ENCODE peak calls at places on chromosomes 5 and 9, in six cellular contexts. O, S, W, A, P and D are unnamed samples.

GRCh38 chr5:89277791-89278190 is 394.8 kb upstream of the MEF2C start:
- DNase-seq in W (no peak), O (no peak), A (no peak), S (no peak), P (no peak), D (no peak)

GRCh38 chr9:118992813-118993747 is 376.2 kb downstream of the BRINP1 start:
- DNase-seq in S (no peak), A (no peak), P (no peak), W (no peak), O (no peak), D (no peak)

GRCh38 chr5:74123928-74124327 is 497.9 kb downstream of the ARHGEF28 start:
- DNase-seq in O (peak), A (no peak), S (no peak), P (no peak), W (no peak), D (no peak)

GRCh38 chr9:120526493-120526892 is 53.5 kb downstream of the CDK5RAP2 start:
- DNase-seq in O (no peak), S (no peak), P (no peak), A (no peak), W (no peak), D (no peak)

GRCh38 chr9:86557063-86557766 is 203.0 kb upstream of the TUT7 start:
- DNase-seq in A (no peak), W (no peak), S (no peak), O (no peak), P (no peak), D (no peak)

GRCh38 chr9:33510264-33511183 is 13.5 kb upstream of the ANKRD18B start:
- DNase-seq in W (no peak), P (peak), A (no peak), S (peak), O (peak), D (no peak)

GRCh38 chr5:168014423-168014822 is 277.0 kb upstream of the WWC1 start:
- DNase-seq in O (no peak), A (no peak), P (no peak), W (no peak), S (no peak), D (no peak)

GRCh38 chr9:35828716-35829083 is at the start of gene FAM221B:
- DNase-seq in W (no peak), P (peak), O (no peak), S (no peak), A (no peak), D (peak)

GRCh38 chr9:89742660-89743059 is 137.8 kb downstream of the GADD45G start:
- DNase-seq in S (no peak), A (no peak), O (no peak), W (no peak), P (no peak), D (no peak)

GRCh38 chr5:98334946-98335345 is 438.5 kb upstream of the RGMB start:
- DNase-seq in O (no peak), S (no peak), W (no peak), P (no peak), A (no peak), D (no peak)

GRCh38 chr5:891837-892389 is 688 bp downstream of the BRD9 start:
- DNase-seq in A (no peak), P (no peak), W (no peak), S (no peak), O (peak), D (no peak)

GRCh38 chr5:78518365-78519197 is 130.0 kb downstream of the LHFPL2 start:
- DNase-seq in P (no peak), O (no peak), A (no peak), W (peak), S (no peak), D (no peak)

GRCh38 chr5:133907075-133907474 is 61.4 kb downstream of the C5orf15 start:
- DNase-seq in A (no peak), O (peak), W (no peak), S (no peak), P (no peak), D (no peak)

GRCh38 chr9:104882574-104882973 is 45.4 kb downstream of the ABCA1 start:
- DNase-seq in W (no peak), O (no peak), P (no peak), A (no peak), S (no peak), D (no peak)

GRCh38 chr5:73867344-73868335 is 241.6 kb downstream of the ARHGEF28 start:
- DNase-seq in A (no peak), W (no peak), O (peak), S (no peak), P (no peak), D (no peak)

GRCh38 chr5:174444791-174445190 is 279.6 kb upstream of the MSX2 start:
- DNase-seq in O (no peak), S (no peak), P (no peak), W (no peak), A (no peak), D (no peak)

GRCh38 chr5:57316798-57317327 is 143.0 kb downstream of the GPBP1 start:
- DNase-seq in O (no peak), P (no peak), W (peak), A (no peak), S (no peak), D (no peak)

GRCh38 chr5:58615931-58616330 is 33.1 kb downstream of the RAB3C start:
- DNase-seq in P (no peak), O (no peak), W (no peak), S (no peak), A (no peak), D (no peak)

GRCh38 chr9:133238851-133239532 is 29.9 kb upstream of the OBP2B start:
- DNase-seq in P (peak), W (peak), S (peak), O (no peak), A (peak), D (peak)

GRCh38 chr5:169012471-169012870 is 288.5 kb downstream of the SLIT3 start:
- DNase-seq in W (no peak), A (no peak), S (no peak), O (no peak), P (no peak), D (no peak)

GRCh38 chr5:155418960-155419579 is 405.5 kb downstream of the KIF4B start:
- DNase-seq in A (no peak), O (no peak), W (no peak), P (no peak), S (no peak), D (no peak)

GRCh38 chr9:86788456-86788855 is 158.8 kb downstream of the GAS1 start:
- DNase-seq in W (no peak), S (no peak), A (no peak), O (no peak), P (no peak), D (no peak)

GRCh38 chr5:147887925-147888324 is 9.4 kb downstream of the SCGB3A2 start:
- DNase-seq in O (no peak), P (no peak), A (no peak), W (no peak), S (no peak), D (no peak)

GRCh38 chr9:83471223-83471622 is 67.0 kb downstream of the FRMD3 start:
- DNase-seq in O (no peak), P (no peak), S (no peak), A (no peak), W (no peak), D (no peak)

GRCh38 chr5:112179290-112179689 is 239.8 kb downstream of the EPB41L4A start:
- DNase-seq in S (no peak), P (no peak), W (no peak), A (no peak), O (no peak), D (no peak)

GRCh38 chr5:56290378-56291057 is 57.4 kb upstream of the ANKRD55 start:
- DNase-seq in P (no peak), A (no peak), O (no peak), S (no peak), W (no peak), D (no peak)

GRCh38 chr5:126624534-126624933 is 23.8 kb downstream of the PHAX start:
- DNase-seq in A (no peak), P (no peak), W (no peak), S (no peak), O (no peak), D (no peak)

GRCh38 chr5:84573017-84573712 is 188.5 kb upstream of the EDIL3 start:
- DNase-seq in S (no peak), A (no peak), O (no peak), W (no peak), P (no peak), D (no peak)

GRCh38 chr5:35626108-35626507 is 8.4 kb downstream of the SPEF2 start:
- DNase-seq in O (no peak), A (no peak), W (no peak), S (no peak), P (no peak), D (no peak)

GRCh38 chr5:55994502-55994997 is at the start of gene IL6ST:
- DNase-seq in W (peak), O (no peak), S (peak), P (no peak), A (no peak), D (no peak)

GRCh38 chr5:140351609-140352334 is 5.4 kb upstream of the HBEGF start:
- DNase-seq in P (no peak), W (no peak), O (peak), A (peak), S (peak), D (no peak)

GRCh38 chr9:69549310-69550202 is 122.6 kb downstream of the APBA1 start:
- DNase-seq in P (no peak), S (no peak), W (no peak), A (no peak), O (peak), D (no peak)

GRCh38 chr9:19410594-19410993 is 1.8 kb downstream of the ACER2 start:
- DNase-seq in A (no peak), S (no peak), P (no peak), O (no peak), W (no peak), D (no peak)

GRCh38 chr9:98916660-98917059 is 27.0 kb upstream of the COL15A1 start:
- DNase-seq in W (no peak), A (no peak), P (peak), S (no peak), O (no peak), D (no peak)

GRCh38 chr9:126704157-126704941 is 90.6 kb downstream of the LMX1B start:
- DNase-seq in O (no peak), W (peak), S (no peak), A (no peak), P (peak), D (peak)

GRCh38 chr5:17217421-17218352 is at the start of gene BASP1:
- DNase-seq in A (no peak), W (no peak), P (peak), S (no peak), O (peak), D (peak)

GRCh38 chr5:116032094-116032517 is at the start of gene ARL14EPL:
- DNase-seq in S (no peak), O (no peak), P (no peak), W (peak), A (no peak), D (no peak)

GRCh38 chr5:34042302-34042701 is 711 bp downstream of the C1QTNF3 start:
- DNase-seq in A (no peak), P (no peak), S (no peak), O (no peak), W (no peak), D (no peak)

GRCh38 chr5:138177936-138178515 is 404 bp downstream of the BRD8 start:
- DNase-seq in A (no peak), O (peak), P (peak), W (no peak), S (no peak), D (no peak)